ENCODE peak calls at places on chromosomes 1 and 21, in eight cellular contexts. V is neural progenitor cell, U is left lung, L is Panc1, O is K562, X is astrocyte of the cerebellum, R is brain microvascular endothelial cell, B is cardiac muscle cell. N is an unnamed sample.

GRCh38 chr1:35279555-35279904 is 11.0 kb downstream of the ZMYM4 start:
- DNase-seq in V (no peak), U (no peak), L (no peak), O (no peak), X (no peak), R (no peak), B (no peak), N (no peak)

GRCh38 chr1:101438359-101438758 is 201.5 kb downstream of the S1PR1 start:
- DNase-seq in V (peak; percentile 7), U (no peak), L (peak; percentile 2), O (no peak), X (no peak), R (peak; percentile 9), B (peak; percentile 18), N (no peak)

GRCh38 chr1:93177991-93178390 is 2.2 kb downstream of the TMED5 start:
- DNase-seq in V (no peak), U (no peak), L (no peak), O (peak; percentile 8), X (no peak), R (no peak), B (peak; percentile 55), N (no peak)

GRCh38 chr1:64891440-64891815 is 74.9 kb downstream of the JAK1 start:
- DNase-seq in V (no peak), U (no peak), L (no peak), O (no peak), X (no peak), R (no peak), B (peak; percentile 33), N (no peak)

GRCh38 chr1:36092798-36093185 is 4.1 kb downstream of the ADPRS start:
- DNase-seq in V (no peak), U (no peak), L (no peak), O (no peak), X (no peak), R (no peak), B (no peak), N (no peak)

GRCh38 chr1:18037651-18038050 is 69.9 kb upstream of the IGSF21 start:
- DNase-seq in V (no peak), U (no peak), L (no peak), O (no peak), X (no peak), R (no peak), B (no peak), N (no peak)

GRCh38 chr1:115727706-115728249 is 40.7 kb downstream of the CASQ2 start:
- DNase-seq in V (peak; percentile 25), U (peak; percentile 84), L (no peak), O (no peak), X (peak; percentile 57), R (peak; percentile 95), B (peak; percentile 98), N (no peak)

GRCh38 chr1:54582566-54583306 is 34.7 kb downstream of the ACOT11 start:
- DNase-seq in V (peak; percentile 83), U (peak; percentile 49), L (no peak), O (no peak), X (no peak), R (no peak), B (no peak), N (no peak)

GRCh38 chr1:156748670-156749428 is 2.6 kb downstream of the HDGF start:
- DNase-seq in V (no peak), U (peak; percentile 78), L (no peak), O (no peak), X (no peak), R (no peak), B (peak; percentile 71), N (peak; percentile 51)

GRCh38 chr1:110067957-110068645 is 2.4 kb downstream of the ALX3 start:
- DNase-seq in V (peak; percentile 75), U (no peak), L (no peak), O (no peak), X (no peak), R (no peak), B (no peak), N (no peak)

GRCh38 chr1:40059292-40059959 is 18.9 kb downstream of the CAP1 start:
- DNase-seq in V (no peak), U (no peak), L (no peak), O (peak; percentile 56), X (no peak), R (no peak), B (peak; percentile 86), N (no peak)

GRCh38 chr1:1554550-1554925 is 14.1 kb upstream of the TMEM240 start:
- DNase-seq in V (no peak), U (no peak), L (no peak), O (no peak), X (no peak), R (no peak), B (no peak), N (no peak)

GRCh38 chr1:14522331-14523241 is 75.9 kb upstream of the KAZN start:
- DNase-seq in V (peak; percentile 37), U (no peak), L (no peak), O (peak; percentile 67), X (peak; percentile 62), R (peak; percentile 6), B (peak; percentile 93), N (no peak)

GRCh38 chr1:38094711-38095336 is 48.2 kb upstream of the POU3F1 start:
- DNase-seq in V (no peak), U (no peak), L (no peak), O (no peak), X (no peak), R (no peak), B (no peak), N (no peak)

GRCh38 chr1:182367928-182368327 is 23.7 kb downstream of the GLUL start:
- DNase-seq in V (no peak), U (no peak), L (no peak), O (no peak), X (no peak), R (no peak), B (no peak), N (no peak)

GRCh38 chr1:34547043-34547674 is 207.7 kb upstream of the GJB5 start:
- DNase-seq in V (peak; percentile 63), U (no peak), L (no peak), O (no peak), X (no peak), R (no peak), B (no peak), N (no peak)

GRCh38 chr21:34846601-34847112 is 177.9 kb downstream of the CLIC6 start:
- DNase-seq in V (peak; percentile 51), U (no peak), L (no peak), O (no peak), X (peak; percentile 78), R (peak; percentile 76), B (peak; percentile 71), N (no peak)

GRCh38 chr1:234599617-234600417 is 10.2 kb downstream of the IRF2BP2 start:
- DNase-seq in V (peak; percentile 96), U (peak; percentile 95), L (no peak), O (peak; percentile 87), X (peak; percentile 65), R (peak; percentile 81), B (peak; percentile 92), N (peak; percentile 99)

GRCh38 chr1:37497832-37498231 is 16.7 kb downstream of the MEAF6 start:
- DNase-seq in V (no peak), U (no peak), L (no peak), O (no peak), X (no peak), R (no peak), B (no peak), N (no peak)

GRCh38 chr1:70934197-70934961 is 113.2 kb downstream of the PTGER3 start:
- DNase-seq in V (no peak), U (no peak), L (no peak), O (no peak), X (no peak), R (no peak), B (no peak), N (no peak)

GRCh38 chr1:43207229-43207853 is 35.2 kb downstream of the CFAP57 start:
- DNase-seq in V (no peak), U (no peak), L (peak; percentile 60), O (no peak), X (no peak), R (peak; percentile 88), B (peak; percentile 81), N (no peak)

GRCh38 chr21:36065497-36066036 is 4.3 kb upstream of the CBR1 start:
- DNase-seq in V (no peak), U (no peak), L (no peak), O (peak; percentile 62), X (no peak), R (peak; percentile 36), B (peak; percentile 77), N (no peak)
- H3K4me3 ChIP-seq in V (no peak overlapping the region), U (no peak overlapping the region), L (no peak overlapping the region), O (no peak overlapping the region), X (no peak overlapping the region), R (no peak overlapping the region), B (no peak overlapping the region), N (no peak overlapping the region)

GRCh38 chr1:12376236-12377064 is 146.6 kb downstream of the VPS13D start:
- DNase-seq in V (no peak), U (no peak), L (no peak), O (no peak), X (no peak), R (no peak), B (peak; percentile 57), N (no peak)
- TF ChIP-seq CTCF in V (no peak), U (no peak), L (no peak), O (no peak), X (no peak), R (no peak), B (peak; percentile 40), N (no peak)

DNA sequence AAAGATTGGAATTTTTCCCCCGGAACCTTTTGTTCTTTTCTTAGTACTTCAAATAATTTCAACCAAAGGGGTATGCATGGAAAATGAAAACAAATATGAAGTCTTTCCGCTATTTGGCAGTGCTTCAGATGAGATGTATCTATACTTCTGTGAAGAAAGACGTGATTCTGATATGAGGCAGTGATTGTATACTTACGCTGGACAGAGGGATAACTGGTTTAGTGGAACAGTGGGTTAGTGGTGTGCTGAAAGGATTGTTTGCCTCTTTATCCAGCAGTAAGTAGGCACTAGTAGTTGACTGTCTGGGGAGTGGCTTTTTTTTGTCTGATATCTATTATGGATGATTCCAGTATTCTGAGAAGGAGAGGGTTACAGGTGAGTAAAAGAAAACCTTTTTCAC is 61.4 kb downstream of the MAST2 start:
- DNase-seq in V (no peak), U (no peak), L (no peak), O (no peak), X (no peak), R (no peak), B (peak; percentile 20), N (no peak)
- H3K4me3 ChIP-seq in V (no peak overlapping the region), U (peak overlapping the region; percentile 7), L (no peak overlapping the region), O (no peak overlapping the region), X (peak overlapping the region; percentile 34), R (peak overlapping the region; percentile 41), B (no peak overlapping the region), N (peak overlapping the region; percentile 36)

GRCh38 chr1:94237291-94238226 is at the start of gene ARHGAP29:
- DNase-seq in V (peak; percentile 95), U (peak; percentile 95), L (no peak), O (peak; percentile 75), X (no peak), R (peak; percentile 74), B (peak; percentile 86), N (peak; percentile 89)

GRCh38 chr1:94239796-94240195 is 2.4 kb upstream of the ARHGAP29 start:
- DNase-seq in V (no peak), U (no peak), L (no peak), O (no peak), X (no peak), R (no peak), B (no peak), N (no peak)

GRCh38 chr1:94243665-94244064 is 6.3 kb upstream of the ARHGAP29 start:
- DNase-seq in V (no peak), U (no peak), L (no peak), O (no peak), X (no peak), R (no peak), B (no peak), N (no peak)

GRCh38 chr1:94244816-94245215 is 7.4 kb upstream of the ARHGAP29 start:
- DNase-seq in V (no peak), U (no peak), L (no peak), O (no peak), X (no peak), R (no peak), B (no peak), N (no peak)

GRCh38 chr1:94240822-94241221 is 3.4 kb upstream of the ARHGAP29 start:
- DNase-seq in V (peak; percentile 42), U (no peak), L (no peak), O (no peak), X (no peak), R (no peak), B (peak; percentile 51), N (peak; percentile 30)
- TF ChIP-seq CTCF in V (peak; percentile 77), U (no peak), L (peak; percentile 49), O (peak; percentile 42), X (peak; percentile 57), R (peak; percentile 62), B (peak; percentile 44), N (peak; percentile 74)

N was measured in WERI-Rb-1.